ENCODE peak calls at places on chromosomes 2 and 18, in five cellular contexts. X is NT2/D1, F is HepG2, E is H1, M is HEK293T. I is an unnamed sample.

GRCh38 chr2:238274152-238274865 is 14.1 kb downstream of the PER2 start:
- DNase-seq in F (no peak), X (no peak), M (no peak), E (no peak), I (no peak)

GRCh38 chr2:121110924-121111323 is 174.1 kb downstream of the TFCP2L1 start:
- DNase-seq in F (no peak), M (no peak), E (no peak), X (no peak), I (no peak)

GRCh38 chr2:198114064-198114463 is 309.7 kb downstream of the PLCL1 start:
- DNase-seq in E (no peak), M (no peak), X (no peak), F (no peak), I (no peak)

GRCh38 chr2:145927398-145927951 is 1407.6 kb upstream of the ZEB2 start:
- DNase-seq in M (no peak), E (no peak), F (no peak), X (no peak), I (no peak)

GRCh38 chr2:4791488-4791887 is 900.7 kb upstream of the SOX11 start:
- DNase-seq in M (no peak), F (no peak), X (no peak), E (no peak), I (no peak)

GRCh38 chr2:168766600-168766999 is 35.8 kb upstream of the NOSTRIN start:
- DNase-seq in X (no peak), E (no peak), M (no peak), F (no peak), I (no peak)

GRCh38 chr2:216621292-216621691 is 11.9 kb upstream of the IGFBP2 start:
- DNase-seq in X (no peak), M (no peak), E (no peak), F (no peak), I (no peak)

GRCh38 chr18:1663879-1664705 is 759.4 kb downstream of the ADCYAP1 start:
- DNase-seq in M (peak), E (peak), F (peak), X (peak), I (no peak)

GRCh38 chr2:105121417-105121816 is 83.5 kb downstream of the MRPS9 start:
- DNase-seq in M (no peak), E (no peak), X (no peak), F (no peak), I (no peak)

DNA sequence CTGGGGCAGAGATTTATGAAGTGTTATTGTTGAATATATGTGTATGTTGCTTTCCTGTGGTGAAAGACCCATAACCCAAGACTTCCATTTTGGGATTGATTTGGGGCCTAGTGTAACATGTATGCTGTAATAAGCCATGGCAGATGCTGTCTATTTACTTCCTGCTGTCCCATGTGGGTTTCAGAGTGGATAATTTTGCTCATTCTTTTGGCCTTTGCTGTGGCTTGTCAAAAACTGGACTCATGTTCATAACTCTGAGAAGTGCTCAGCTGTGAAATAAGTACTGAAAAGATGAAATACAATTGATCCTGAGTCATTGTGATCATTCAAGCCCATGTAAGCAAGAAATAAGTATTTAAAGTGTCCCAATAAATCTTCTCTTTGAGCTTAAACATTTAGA is 10.7 kb upstream of the MYO1B start:
- DNase-seq in E (no peak), X (no peak), F (no peak), M (no peak), I (no peak)
- TF ChIP-seq SUZ12 in E (no peak), X (no peak), F (no peak), M (no peak), I (no peak)

DNA sequence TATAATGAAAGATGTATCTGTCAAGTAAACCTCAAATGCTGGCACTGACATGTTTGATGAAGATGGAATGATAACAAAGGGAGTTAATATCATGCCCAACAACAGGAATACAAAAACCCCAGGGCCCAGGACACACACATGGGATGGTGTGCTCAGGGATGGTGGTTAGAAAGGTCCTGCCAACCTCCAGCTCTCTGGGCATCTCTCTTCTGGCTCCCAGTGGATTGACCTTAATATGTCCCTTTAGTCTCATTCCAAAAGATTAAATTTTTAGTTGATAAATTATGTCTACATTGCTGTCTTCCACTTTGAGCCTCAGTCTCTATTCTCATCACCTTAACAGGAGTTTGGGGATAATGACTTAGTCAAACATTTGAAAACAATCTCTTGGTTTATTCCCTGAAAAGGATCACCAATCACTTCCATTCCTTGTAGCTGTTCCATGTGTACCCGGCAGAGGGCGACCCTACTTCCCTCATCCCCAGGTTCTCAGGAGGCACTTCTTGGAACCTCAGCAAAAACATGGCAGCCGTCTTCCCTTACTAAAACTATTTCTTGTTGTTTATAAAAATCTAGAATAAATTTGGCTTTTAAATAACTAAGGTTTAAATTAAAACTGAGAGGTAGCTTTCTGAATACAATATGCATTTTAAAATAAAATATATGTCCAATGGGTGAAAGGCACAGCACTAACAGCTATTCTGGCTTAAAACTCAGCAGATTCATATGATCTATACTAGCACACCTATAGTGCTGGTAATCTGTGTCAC is 29.6 kb downstream of the MCEE start:
- DNase-seq in X (peak), E (peak), M (peak), F (peak), I (peak)
- TF ChIP-seq SUZ12 in X (no peak), E (no peak), M (no peak), F (peak), I (no peak)

GRCh38 chr2:58425368-58425767 is 184.2 kb upstream of the FANCL start:
- DNase-seq in F (no peak), E (no peak), M (no peak), X (no peak), I (no peak)

GRCh38 chr2:58429285-58429874 is 188.3 kb upstream of the FANCL start:
- DNase-seq in M (no peak), E (no peak), X (peak), F (no peak), I (no peak)

GRCh38 chr2:58428286-58428552 is 187.1 kb upstream of the FANCL start:
- DNase-seq in F (no peak), E (peak), M (peak), X (peak), I (no peak)

GRCh38 chr2:58427572-58428285 is 186.6 kb upstream of the FANCL start:
- DNase-seq in F (peak), E (peak), M (peak), X (peak), I (no peak)

GRCh38 chr2:58428553-58429284 is 187.6 kb upstream of the FANCL start:
- DNase-seq in X (peak), M (peak), F (no peak), E (peak), I (no peak)
- TF ChIP-seq SUZ12 in X (no peak), M (no peak), F (no peak), E (no peak), I (no peak)

DNA sequence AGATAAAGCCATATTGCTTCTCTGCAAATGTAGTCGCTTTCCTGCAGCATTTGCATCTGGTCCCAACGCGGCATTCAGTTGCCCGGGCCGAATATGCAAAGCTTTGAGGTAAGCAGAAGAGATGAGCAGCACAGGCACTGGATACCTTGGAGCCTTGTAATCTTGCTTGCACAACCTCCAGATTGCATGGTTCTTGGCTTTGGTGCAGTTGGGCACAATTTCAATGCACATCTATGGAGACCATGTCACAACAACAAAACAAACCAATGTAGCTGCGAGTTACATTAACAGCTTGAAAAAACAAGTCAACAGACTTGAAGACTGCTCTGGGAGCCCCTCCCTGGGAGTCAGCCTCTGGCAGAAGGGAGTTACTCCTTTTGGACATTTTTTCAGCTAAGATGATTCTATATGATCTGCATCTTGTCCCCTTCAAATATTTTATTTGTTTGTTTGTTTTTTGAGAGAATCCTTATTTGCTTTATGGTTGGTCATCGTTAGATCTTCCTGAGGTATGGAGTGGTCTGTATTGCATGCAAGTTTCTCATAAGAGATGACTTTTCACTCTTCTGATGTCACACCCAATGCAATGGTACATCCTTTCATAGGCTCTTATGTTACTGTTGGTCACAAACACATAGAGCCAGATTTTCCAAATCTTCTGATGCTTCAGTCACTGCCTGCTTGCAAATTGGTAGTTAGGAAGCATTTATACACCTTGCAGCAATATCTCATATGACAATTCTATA is 113.5 kb downstream of the EFEMP1 start:
- DNase-seq in M (no peak), E (no peak), F (no peak), X (no peak), I (no peak)
- TF ChIP-seq SUZ12 in M (no peak), E (no peak), F (no peak), X (no peak), I (no peak)

GRCh38 chr18:63480892-63481291 is 4.1 kb downstream of the SERPINB5 start:
- DNase-seq in E (no peak), M (no peak), X (no peak), F (no peak), I (no peak)
- TF ChIP-seq SUZ12 in E (no peak), M (no peak), X (no peak), F (no peak), I (no peak)

GRCh38 chr2:239991689-239992314 is 33.3 kb downstream of the NDUFA10 start:
- DNase-seq in E (no peak), F (peak), X (peak), M (peak), I (no peak)
- TF ChIP-seq SUZ12 in E (no peak), F (no peak), X (no peak), M (no peak), I (no peak)